ENCODE peak calls at places on chromosomes 12 and 14, in four cellular contexts. F is neuronal stem cell, X is mesenchymal stem cell, S is H1. R is an unnamed sample.

GRCh38 chr14:43479751-43480150 is 1027.3 kb downstream of the FSCB start:
- DNase-seq in S (no peak), X (no peak), F (no peak), R (no peak)

GRCh38 chr12:57740656-57741412 is 2.3 kb upstream of the AGAP2 start:
- DNase-seq in F (no peak), S (no peak), X (no peak), R (peak; percentile 37)

GRCh38 chr12:120820885-120821510 is 83.2 kb downstream of the SPPL3 start:
- DNase-seq in X (no peak), F (no peak), S (no peak), R (no peak)

GRCh38 chr12:130714091-130714590 is 2.0 kb downstream of the RIMBP2 start:
- DNase-seq in S (no peak), X (no peak), F (no peak), R (peak; percentile 49)

GRCh38 chr12:101086490-101086889 is 123.5 kb downstream of the SLC5A8 start:
- DNase-seq in S (no peak), X (peak; percentile 34), F (no peak), R (peak; percentile 34)

GRCh38 chr12:9039397-9039977 is 50.1 kb downstream of the KLRG1 start:
- DNase-seq in S (no peak), F (peak; percentile 26), X (peak; percentile 64), R (no peak)

GRCh38 chr12:70120970-70121369 is 122.3 kb upstream of the CNOT2 start:
- DNase-seq in F (no peak), X (no peak), S (no peak), R (no peak)

GRCh38 chr14:71745072-71745471 is 187.2 kb upstream of the RGS6 start:
- DNase-seq in S (no peak), F (no peak), X (no peak), R (no peak)

DNA sequence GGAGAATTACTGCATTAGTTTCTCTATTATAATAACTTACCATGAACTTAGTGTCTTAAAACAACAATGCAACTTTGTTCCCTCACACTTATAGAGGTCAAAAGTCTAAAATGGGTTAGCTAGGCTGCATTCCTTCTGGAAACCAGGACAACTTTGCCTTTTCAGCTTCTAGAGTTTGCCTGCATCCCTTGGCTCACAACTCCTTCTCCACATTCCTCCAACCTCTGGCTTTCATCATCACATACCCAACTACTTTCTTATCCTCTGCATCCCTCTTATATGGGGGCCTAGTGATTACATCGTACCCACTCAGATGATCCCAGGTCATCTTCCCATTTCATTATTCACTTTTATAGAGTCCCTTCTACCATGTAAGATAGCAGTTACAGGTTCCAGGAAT is 251.1 kb downstream of the C12orf50 start:
- DNase-seq in F (no peak), S (no peak), X (no peak), R (no peak)
- H2BK15ac ChIP-seq in F (no peak overlapping the region), S (no peak overlapping the region), X (no peak overlapping the region), R (no peak overlapping the region)

GRCh38 chr14:92122351-92122677 is 545 bp downstream of the CPSF2 start:
- DNase-seq in X (peak; percentile 62), S (no peak), F (peak; percentile 37), R (no peak)

GRCh38 chr14:92121207-92121669 is 268 bp downstream of the NDUFB1 start:
- DNase-seq in S (no peak), X (peak; percentile 62), F (peak; percentile 20), R (no peak)

GRCh38 chr14:92121670-92122350 is at the start of the genes CPSF2 and NDUFB1:
- DNase-seq in X (peak; percentile 90), S (peak; percentile 93), F (peak; percentile 83), R (peak; percentile 82)

GRCh38 chr14:92122761-92123160 is 992 bp downstream of the CPSF2 start:
- DNase-seq in F (no peak), S (no peak), X (no peak), R (no peak)
- H2BK12ac ChIP-seq in F (no peak overlapping the region), S (no peak overlapping the region), X (no peak overlapping the region), R (no peak overlapping the region)

DNA sequence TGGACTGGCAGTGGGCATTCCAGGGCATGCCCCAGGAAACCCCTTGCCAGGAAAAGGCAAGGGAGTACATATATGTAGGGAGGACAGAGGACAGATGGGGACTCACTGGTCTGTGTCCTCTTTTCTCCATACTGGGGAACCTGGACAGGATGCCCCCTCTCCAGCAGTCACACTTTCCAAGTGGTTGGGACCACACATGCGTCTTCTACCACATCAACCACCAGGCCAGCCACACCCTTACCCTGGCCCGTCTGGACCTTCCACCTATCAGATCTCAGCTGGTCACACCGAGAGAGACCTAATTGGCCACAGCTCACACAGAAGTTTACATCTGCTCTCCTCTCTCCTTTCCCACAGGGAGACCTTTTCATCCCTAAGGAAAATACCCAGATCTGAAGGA is 8.3 kb downstream of the ANKRD33 start:
- DNase-seq in X (no peak), S (no peak), F (no peak), R (no peak)
- H2BK15ac ChIP-seq in X (peak overlapping the region; percentile 62), S (peak overlapping the region; percentile 81), F (peak overlapping the region; percentile 86), R (no peak overlapping the region)

GRCh38 chr12:119699199-119699765 is 31.3 kb downstream of the PRKAB1 start:
- DNase-seq in S (no peak), X (no peak), F (no peak), R (no peak)
- H2BK12ac ChIP-seq in S (no peak overlapping the region), X (no peak overlapping the region), F (no peak overlapping the region), R (no peak overlapping the region)

GRCh38 chr12:89064780-89065179 is 287.5 kb downstream of the DUSP6 start:
- DNase-seq in F (no peak), X (peak; percentile 33), S (no peak), R (no peak)
- H2BK15ac ChIP-seq in F (no peak overlapping the region), X (no peak overlapping the region), S (no peak overlapping the region), R (no peak overlapping the region)

DNA sequence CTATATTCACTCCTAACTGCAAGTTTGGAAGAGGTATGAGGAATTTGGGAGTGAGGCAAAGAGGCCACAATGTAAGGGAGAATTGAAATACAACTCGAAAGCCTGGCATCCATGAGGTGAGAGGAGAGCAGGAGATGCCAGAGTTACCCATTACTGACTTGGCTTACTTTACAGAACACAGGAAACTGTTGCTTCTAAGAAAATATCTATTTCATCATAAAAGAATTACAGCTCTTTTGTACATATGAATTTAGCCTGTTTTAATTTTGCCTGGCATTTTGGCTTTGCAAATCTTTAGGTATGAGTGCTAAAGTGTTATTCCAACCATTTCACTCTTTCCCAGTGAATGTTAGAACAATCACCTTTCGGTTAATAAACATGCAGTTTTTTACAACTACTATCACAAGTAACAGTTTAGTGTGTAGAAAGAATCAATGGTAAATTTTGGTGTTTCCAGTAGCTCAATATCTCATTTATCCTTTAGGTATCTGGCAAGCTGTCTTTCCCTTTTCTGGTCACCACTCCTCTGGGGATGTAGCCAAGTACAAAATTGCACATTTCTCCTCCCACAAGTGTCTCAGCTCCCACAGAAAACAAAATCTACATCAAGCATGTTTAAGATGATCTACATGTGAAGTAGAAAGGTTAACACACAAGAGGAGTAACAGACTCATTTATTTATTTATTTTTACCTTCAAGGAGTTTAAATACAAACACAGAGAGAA is 196.6 kb upstream of the DCN start:
- DNase-seq in S (no peak), F (no peak), X (no peak), R (no peak)
- H2BK12ac ChIP-seq in S (no peak overlapping the region), F (no peak overlapping the region), X (no peak overlapping the region), R (no peak overlapping the region)

DNA sequence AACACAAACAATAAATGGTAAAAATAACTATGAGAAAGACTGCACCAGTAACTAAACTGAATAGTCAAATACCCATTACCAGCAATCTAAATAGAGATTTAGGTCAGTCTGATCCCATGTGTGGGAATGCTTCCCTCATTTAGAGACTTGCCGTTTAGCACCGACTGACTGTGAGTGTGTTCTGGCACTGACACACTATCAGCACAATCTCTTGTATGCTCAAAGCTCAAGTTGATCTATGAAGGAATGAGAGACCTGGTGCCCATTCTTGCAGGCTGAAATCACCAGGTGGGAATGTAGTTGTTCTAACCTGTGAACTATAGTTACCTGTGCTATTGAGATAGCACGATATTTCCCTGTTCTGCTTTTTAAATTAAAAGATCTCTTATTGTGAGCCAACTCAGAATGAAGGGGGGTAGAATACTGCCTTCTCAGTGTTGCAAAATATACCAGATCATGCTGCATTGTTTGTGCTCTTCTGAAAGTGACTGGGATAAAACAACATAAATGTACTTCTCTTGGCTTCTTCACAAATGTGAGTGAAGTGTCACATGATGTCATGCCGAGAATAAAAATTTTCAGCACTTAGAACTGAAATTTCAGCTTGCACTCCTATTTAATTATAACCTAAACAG is 99.6 kb downstream of the LIN7A start:
- DNase-seq in X (no peak), S (no peak), F (no peak), R (no peak)
- H2BK15ac ChIP-seq in X (no peak overlapping the region), S (no peak overlapping the region), F (no peak overlapping the region), R (no peak overlapping the region)

DNA sequence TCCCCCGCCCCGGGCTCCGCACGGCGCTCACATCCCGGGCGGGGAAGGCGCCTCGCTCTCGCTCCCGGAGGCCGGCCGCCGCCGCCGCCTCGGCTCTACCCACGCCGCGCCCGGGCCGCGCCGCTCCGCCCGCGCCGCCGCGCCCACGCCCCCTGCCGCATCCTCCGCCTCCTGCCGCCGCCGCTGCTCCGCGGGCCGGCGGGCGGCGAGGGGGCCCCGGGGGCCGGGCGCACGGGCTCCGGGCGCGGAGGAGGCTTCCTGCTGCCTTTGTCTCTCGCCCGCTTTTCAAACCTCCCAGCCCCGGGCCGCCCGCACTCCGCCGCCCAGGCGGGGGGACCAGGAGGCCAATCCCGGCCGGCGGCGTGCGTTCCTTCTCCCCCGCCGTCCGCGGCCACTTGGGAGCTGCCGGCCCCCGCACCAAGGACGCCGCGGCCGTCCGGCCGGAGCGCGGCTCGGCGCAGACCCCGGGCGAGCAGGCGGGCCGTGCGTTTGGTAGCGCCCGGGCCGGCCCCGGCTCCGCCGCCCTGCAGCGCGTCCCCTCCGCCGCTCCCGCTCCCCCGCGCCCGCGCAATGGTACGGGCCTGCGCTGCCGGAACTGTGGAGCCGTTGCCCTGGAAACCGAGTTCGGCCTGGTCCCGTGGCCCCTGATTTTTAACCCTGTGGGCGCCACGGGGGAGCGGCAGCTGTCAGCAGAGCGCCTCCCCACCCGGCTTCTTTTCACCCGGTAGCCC is at the start of gene FBXL14:
- DNase-seq in F (peak; percentile 89), X (peak; percentile 90), S (peak; percentile 92), R (peak; percentile 95)
- H2BK12ac ChIP-seq in F (peak within 1 kb of the TSS; percentile 5), X (peak within 1 kb of the TSS; percentile 41), S (peak within 1 kb of the TSS; percentile 40), R (no peak within 1 kb of the TSS)

DNA sequence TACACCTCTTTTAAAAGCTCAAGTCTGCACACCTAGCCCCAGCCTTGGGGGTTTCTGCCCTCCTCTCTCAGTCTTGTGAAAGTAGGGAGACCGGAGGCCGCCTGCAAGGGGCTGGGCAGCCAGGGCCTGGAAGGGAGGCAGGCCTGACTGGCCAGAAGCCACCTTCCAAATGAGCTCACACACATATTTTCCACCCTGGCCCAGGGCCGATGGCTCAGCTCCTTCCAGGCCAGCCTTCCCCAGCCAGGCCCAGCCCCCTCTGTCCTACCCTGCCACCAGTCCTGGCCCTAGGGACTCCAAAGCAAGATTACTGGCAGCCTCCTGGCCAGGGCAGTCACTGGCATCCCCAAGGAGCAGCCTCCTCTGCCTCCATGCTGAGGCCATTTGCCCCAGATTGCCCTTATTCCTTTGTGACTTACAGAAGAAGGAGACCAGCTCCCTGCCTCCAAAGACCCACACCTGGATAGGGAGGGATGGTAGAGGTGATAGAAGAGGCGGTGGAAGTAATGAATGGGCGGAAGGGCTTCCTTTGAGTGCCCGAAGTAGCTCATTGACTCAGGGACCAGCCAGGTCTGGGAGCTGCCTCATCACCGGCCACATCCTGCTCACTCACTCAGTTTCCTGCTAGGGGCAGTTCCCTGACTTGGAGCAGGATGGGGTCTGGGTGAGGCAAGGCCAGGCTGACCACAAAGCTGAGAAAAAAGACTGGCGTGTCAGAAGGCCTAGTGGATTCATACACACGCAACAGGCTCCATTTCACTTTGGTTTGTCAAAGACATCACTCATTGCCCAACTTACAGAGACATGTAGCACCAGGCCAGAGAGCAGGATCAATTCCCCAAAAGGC is 14.8 kb downstream of the MMP14 start:
- DNase-seq in S (no peak), X (peak; percentile 96), F (no peak), R (no peak)
- H2BK15ac ChIP-seq in S (peak overlapping the region; percentile 66), X (peak overlapping the region; percentile 87), F (peak overlapping the region; percentile 45), R (no peak overlapping the region)